ENCODE peak calls at places on chromosome 19, in nine cellular contexts. O, W, V, K, R, S, I, E and A are unnamed samples.

GRCh38 chr19:48654299-48655059 is 8.5 kb upstream of the CA11 start:
- DNase-seq in K (no peak), E (no peak), O (no peak), R (no peak), V (no peak), W (no peak), I (no peak), S (no peak), A (no peak)

GRCh38 chr19:10929402-10929794 is 787 bp downstream of the TIMM29 start:
- DNase-seq in K (no peak), W (no peak), V (no peak), O (no peak), E (no peak), I (no peak), R (no peak), S (no peak), A (no peak)

GRCh38 chr19:9986787-9987281 is 23.5 kb downstream of the COL5A3 start:
- DNase-seq in I (no peak), K (no peak), E (no peak), S (peak; percentile 84), R (no peak), W (no peak), O (no peak), V (no peak), A (no peak)

GRCh38 chr19:46000497-46001246 is 5.4 kb downstream of the CCDC61 start:
- DNase-seq in I (no peak), W (no peak), R (peak; percentile 40), E (no peak), K (no peak), V (peak; percentile 88), O (peak; percentile 66), S (no peak), A (no peak)

GRCh38 chr19:41792513-41793413 is 3.6 kb upstream of the CEACAM3 start:
- DNase-seq in S (no peak), O (peak; percentile 68), V (peak; percentile 62), R (peak; percentile 20), W (no peak), E (no peak), K (peak; percentile 25), I (peak; percentile 4), A (peak; percentile 90)

GRCh38 chr19:42422576-42423461 is 4.4 kb downstream of the LIPE start:
- DNase-seq in O (peak; percentile 55), E (no peak), R (no peak), V (peak; percentile 64), I (no peak), K (peak; percentile 58), S (peak; percentile 64), W (no peak), A (peak; percentile 27)

GRCh38 chr19:7944177-7944761 is 803 bp upstream of the TIMM44 start:
- DNase-seq in K (peak; percentile 82), W (peak; percentile 89), E (peak; percentile 45), V (peak; percentile 84), I (peak; percentile 91), S (peak; percentile 93), R (peak; percentile 72), O (peak; percentile 89), A (peak; percentile 78)

GRCh38 chr19:28577199-28577598 is 635.8 kb downstream of the UQCRFS1 start:
- DNase-seq in W (no peak), K (no peak), O (no peak), R (no peak), V (no peak), E (no peak), I (no peak), S (no peak), A (no peak)

GRCh38 chr19:3375221-3376088 is 9.1 kb downstream of the NFIC start:
- DNase-seq in O (no peak), V (no peak), R (no peak), K (no peak), I (no peak), S (peak; percentile 96), E (no peak), W (no peak), A (no peak)

GRCh38 chr19:16067205-16067938 is 8.9 kb upstream of the TPM4 start:
- DNase-seq in E (no peak), K (no peak), R (no peak), W (no peak), O (no peak), S (peak; percentile 96), I (no peak), V (no peak), A (no peak)

GRCh38 chr19:34416021-34416545 is 11.9 kb downstream of the PDCD2L start:
- DNase-seq in O (no peak), K (no peak), E (no peak), S (peak; percentile 40), V (no peak), R (no peak), W (no peak), I (no peak), A (no peak)

GRCh38 chr19:40369797-40370196 is 20.2 kb downstream of the HIPK4 start:
- DNase-seq in I (no peak), R (no peak), S (no peak), K (no peak), V (no peak), E (no peak), W (no peak), O (no peak), A (no peak)

GRCh38 chr19:34367424-34367957 is 2.5 kb downstream of the GPI start:
- DNase-seq in E (no peak), R (no peak), V (no peak), K (no peak), I (no peak), W (no peak), S (no peak), O (no peak), A (no peak)

GRCh38 chr19:7595466-7596133 is at the start of gene CAMSAP3:
- DNase-seq in O (peak; percentile 57), S (no peak), I (peak; percentile 6), K (peak; percentile 19), V (peak; percentile 85), R (no peak), E (no peak), W (no peak), A (peak; percentile 20)

GRCh38 chr19:10219678-10220077 is 11.5 kb downstream of the S1PR2 start:
- DNase-seq in W (no peak), V (peak; percentile 82), K (no peak), S (no peak), E (no peak), O (peak; percentile 39), I (no peak), R (no peak), A (no peak)

GRCh38 chr19:54316746-54317107 is 3.8 kb upstream of the LILRA5 start:
- DNase-seq in R (no peak), O (no peak), I (no peak), E (no peak), V (no peak), W (no peak), K (no peak), S (no peak), A (no peak)

GRCh38 chr19:10805075-10805757 is 30.8 kb downstream of the TMED1 start:
- DNase-seq in I (no peak), V (no peak), R (no peak), E (no peak), O (no peak), K (no peak), S (no peak), W (no peak), A (no peak)

GRCh38 chr19:29499261-29499920 is 26.4 kb upstream of the VSTM2B start:
- DNase-seq in W (no peak), E (no peak), O (no peak), S (no peak), K (no peak), R (no peak), I (no peak), V (no peak), A (no peak)

GRCh38 chr19:40147693-40148347 is 43.4 kb upstream of the MAP3K10 start:
- DNase-seq in V (no peak), R (no peak), K (no peak), S (peak; percentile 71), O (peak; percentile 19), W (peak; percentile 27), E (no peak), I (peak; percentile 28), A (no peak)

GRCh38 chr19:12996542-12997094 is 1.3 kb downstream of the NFIX start:
- DNase-seq in R (no peak), O (no peak), W (no peak), V (no peak), I (no peak), K (no peak), E (no peak), S (peak; percentile 70), A (no peak)